ENCODE peak calls at places on chromosomes 12 and 14, in six cellular contexts. H, O, P, Y, I and F are unnamed samples. For H3K4me1, the result is how much of the 10 kb centered on the place peaks cover.

GRCh38 chr14:77007339-77007974 is 21.1 kb downstream of the IRF2BPL start:
- DNase-seq in H (no peak), O (no peak), P (no peak), Y (no peak), I (no peak), F (no peak)

GRCh38 chr12:3304436-3305135 is 186.4 kb upstream of the PRMT8 start:
- DNase-seq in H (no peak), O (peak), P (no peak), Y (no peak), I (no peak), F (no peak)

GRCh38 chr14:49997991-49998390 is 105.1 kb downstream of the ARF6 start:
- DNase-seq in H (no peak), O (no peak), P (no peak), Y (no peak), I (no peak), F (no peak)

GRCh38 chr12:94553130-94553519 is 93.5 kb upstream of the CEP83 start:
- DNase-seq in H (no peak), O (peak), P (no peak), Y (no peak), I (no peak), F (peak)

GRCh38 chr14:64501326-64502171 is 2.1 kb downstream of the ZBTB25 start:
- DNase-seq in H (no peak), O (peak), P (no peak), Y (no peak), I (peak), F (no peak)

GRCh38 chr14:38135096-38135495 is 72.6 kb upstream of the SSTR1 start:
- DNase-seq in H (no peak), O (no peak), P (no peak), Y (no peak), I (no peak), F (no peak)

GRCh38 chr14:91114079-91115065 is 499 bp downstream of the DGLUCY start:
- DNase-seq in H (peak), O (peak), P (peak), Y (peak), I (peak), F (peak)

GRCh38 chr14:29851397-29851796 is 76.2 kb downstream of the PRKD1 start:
- DNase-seq in H (no peak), O (no peak), P (no peak), Y (no peak), I (no peak), F (no peak)

GRCh38 chr14:76900406-76901085 is 74.3 kb downstream of the LRRC74A start:
- DNase-seq in H (no peak), O (no peak), P (no peak), Y (no peak), I (no peak), F (no peak)

GRCh38 chr14:100849432-100849831 is 23.5 kb downstream of the MEG3 start:
- DNase-seq in H (no peak), O (peak), P (no peak), Y (no peak), I (no peak), F (no peak)

DNA sequence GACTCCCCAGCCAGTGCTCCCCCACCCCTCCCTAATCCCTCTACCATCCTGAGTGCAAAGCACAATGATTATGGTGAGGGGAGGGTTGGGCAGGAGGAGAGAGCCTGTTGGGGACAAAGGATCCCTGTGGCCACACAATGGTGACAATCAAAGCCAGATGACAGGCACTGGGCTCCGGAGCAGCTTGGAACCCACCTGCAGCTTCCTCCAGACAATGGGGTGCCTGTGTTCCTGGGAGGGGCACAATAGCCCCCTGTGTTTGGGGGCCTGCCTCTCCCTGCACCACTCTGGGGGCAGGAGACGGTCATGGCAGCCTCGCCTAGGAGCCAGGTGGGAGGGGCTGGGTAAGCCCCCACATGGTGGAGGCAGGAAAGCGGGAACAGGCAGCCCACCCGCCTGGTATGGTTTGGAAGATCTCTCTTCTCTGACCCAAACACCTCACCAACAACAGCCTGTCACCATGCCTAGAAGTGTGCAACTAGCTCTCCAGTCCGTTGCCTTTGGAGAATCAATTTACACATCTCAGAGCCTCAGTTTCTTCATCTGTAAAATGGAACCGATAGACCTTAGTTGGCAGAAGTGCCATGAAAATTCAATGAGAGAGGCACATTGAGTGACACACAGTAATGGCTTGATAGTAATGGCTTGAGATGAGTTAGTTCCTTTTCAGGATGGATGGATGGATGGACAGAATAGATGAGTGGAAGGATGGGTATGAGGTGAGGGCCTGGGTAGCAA is 53.0 kb downstream of the MVK start:
- DNase-seq in H (no peak), O (no peak), P (peak), Y (no peak), I (no peak), F (no peak)
- H3K27ac ChIP-seq in H (no peak), O (no peak), P (no peak), Y (no peak), I (no peak), F (no peak)

GRCh38 chr12:56296207-56296785 is 3.8 kb downstream of the CS start:
- DNase-seq in H (no peak), O (no peak), P (no peak), Y (no peak), I (no peak), F (no peak)
- H3K4me1 ChIP-seq in H (under half), O (under half), P (under half), Y (under half), I (under half), F (under half)

GRCh38 chr14:54001189-54001878 is 44.7 kb upstream of the BMP4 start:
- DNase-seq in H (no peak), O (no peak), P (peak), Y (no peak), I (no peak), F (no peak)
- H3K4me3 ChIP-seq in H (no peak), O (no peak), P (no peak), Y (no peak), I (no peak), F (no peak)

GRCh38 chr12:176321-177181 is 37.4 kb downstream of the SLC6A12 start:
- DNase-seq in H (no peak), O (peak), P (no peak), Y (no peak), I (no peak), F (no peak)
- H3K27ac ChIP-seq in H (no peak), O (peak), P (no peak), Y (no peak), I (no peak), F (no peak)

GRCh38 chr14:69636051-69636639 is 24.7 kb downstream of the SUSD6 start:
- DNase-seq in H (no peak), O (no peak), P (no peak), Y (no peak), I (peak), F (no peak)
- H3K4me1 ChIP-seq in H (half or more), O (under half), P (half or more), Y (under half), I (half or more), F (under half)

GRCh38 chr12:121033625-121034349 is 5.3 kb downstream of the OASL start:
- DNase-seq in H (peak), O (no peak), P (no peak), Y (no peak), I (peak), F (no peak)

GRCh38 chr12:121043067-121043466 is 4.0 kb upstream of the OASL start:
- DNase-seq in H (no peak), O (no peak), P (no peak), Y (no peak), I (no peak), F (no peak)

GRCh38 chr12:121036810-121037326 is 2.2 kb downstream of the OASL start:
- DNase-seq in H (peak), O (peak), P (no peak), Y (no peak), I (no peak), F (no peak)

GRCh38 chr12:121034906-121035305 is 4.1 kb downstream of the OASL start:
- DNase-seq in H (no peak), O (no peak), P (no peak), Y (no peak), I (no peak), F (no peak)

GRCh38 chr12:121038861-121039654 is at the start of gene OASL:
- DNase-seq in H (peak), O (no peak), P (no peak), Y (no peak), I (peak), F (no peak)
- H3K4me3 ChIP-seq in H (peak), O (no peak), P (no peak), Y (peak), I (peak), F (peak)

DNA sequence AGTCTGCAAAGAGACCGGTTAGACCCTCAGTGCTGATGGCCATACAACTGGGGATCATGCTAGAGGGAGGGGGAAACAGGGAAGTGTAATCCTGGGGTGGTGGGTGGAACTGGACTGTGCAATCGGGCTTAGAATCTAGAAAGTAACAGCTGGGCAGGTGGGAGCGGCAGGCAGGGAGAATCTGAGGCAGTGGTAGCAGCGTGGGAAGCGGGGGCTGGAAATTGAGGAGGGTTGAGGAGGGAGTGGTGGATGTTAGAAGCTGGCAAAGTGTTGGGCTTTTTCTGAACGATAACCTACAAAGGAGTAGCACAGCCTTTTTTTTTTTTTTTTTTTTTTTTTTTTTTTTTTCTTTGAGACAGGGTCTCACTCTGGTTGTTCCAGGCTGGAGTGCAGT is 3.1 kb upstream of the IGFBP6 start:
- DNase-seq in H (no peak), O (no peak), P (no peak), Y (no peak), I (no peak), F (no peak)
- H3K27ac ChIP-seq in H (no peak), O (peak), P (no peak), Y (no peak), I (no peak), F (no peak)

GRCh38 chr12:132065203-132065602 is 78.9 kb downstream of the DDX51 start:
- DNase-seq in H (no peak), O (no peak), P (no peak), Y (no peak), I (no peak), F (no peak)
- H3K4me1 ChIP-seq in H (under half), O (under half), P (under half), Y (under half), I (under half), F (under half)

GRCh38 chr12:132354982-132355680 is 25.7 kb upstream of the GALNT9 start:
- DNase-seq in H (no peak), O (no peak), P (no peak), Y (no peak), I (no peak), F (no peak)

GRCh38 chr12:132352896-132353800 is 23.8 kb upstream of the GALNT9 start:
- DNase-seq in H (no peak), O (no peak), P (peak), Y (no peak), I (no peak), F (no peak)

GRCh38 chr12:132355742-132356681 is 26.6 kb upstream of the GALNT9 start:
- DNase-seq in H (no peak), O (no peak), P (no peak), Y (no peak), I (no peak), F (no peak)

GRCh38 chr12:132353811-132354210 is 24.4 kb upstream of the GALNT9 start:
- DNase-seq in H (no peak), O (no peak), P (no peak), Y (no peak), I (no peak), F (no peak)

DNA sequence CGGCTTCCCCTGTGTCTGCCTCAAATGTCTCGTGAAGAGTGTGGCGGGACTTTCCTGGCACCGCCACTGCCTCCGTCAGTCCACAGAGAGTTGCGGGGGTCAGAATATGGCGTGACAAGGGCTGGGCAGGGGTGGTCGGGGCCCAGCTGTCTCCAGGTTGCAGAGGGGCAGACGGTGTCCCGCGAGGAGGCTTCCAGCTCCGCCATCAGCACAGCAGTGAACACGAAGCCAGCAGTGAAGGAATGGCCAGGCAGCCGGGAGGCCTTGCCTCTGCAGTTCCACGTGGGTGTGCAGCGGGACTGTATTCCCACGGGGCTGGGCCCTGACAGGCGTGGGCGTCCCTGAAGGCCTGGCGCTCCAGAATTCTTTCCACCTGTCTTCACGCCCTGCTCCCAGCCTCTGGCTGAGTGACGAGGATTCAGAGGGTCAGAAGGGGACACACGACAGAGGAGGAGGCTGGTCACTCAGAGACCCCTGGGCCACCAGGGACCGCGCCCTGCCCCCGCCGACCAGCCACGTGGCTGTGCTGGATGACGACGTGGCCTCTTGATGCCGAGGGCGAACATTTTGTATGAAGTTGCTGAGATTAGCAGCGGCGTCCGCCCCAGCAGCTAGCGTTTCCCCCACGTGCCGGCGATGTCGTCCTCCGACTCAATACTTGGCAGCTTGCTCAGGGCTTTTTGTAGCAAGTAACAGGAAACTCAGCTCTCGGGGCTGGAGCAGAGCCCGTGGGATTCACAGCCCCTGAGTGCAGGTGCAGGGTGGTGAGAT is 25.0 kb upstream of the GALNT9 start:
- DNase-seq in H (no peak), O (no peak), P (no peak), Y (no peak), I (no peak), F (no peak)
- H3K4me3 ChIP-seq in H (no peak), O (no peak), P (no peak), Y (no peak), I (no peak), F (no peak)